ENCODE peak calls at places on chromosomes 2 and 18, in five cellular contexts. One of them, this sample, is unnamed.

GRCh38 chr2:168699834-168700417 is 102.5 kb upstream of the NOSTRIN start:
- DNase-seq in lung: peak; percentile 69
- DNase-seq in neural progenitor cell: no peak
- DNase-seq in fibroblast of lung: peak; percentile 67
- DNase-seq in CD8-positive, alpha-beta memory T cell: no peak
- DNase-seq in this sample: peak; percentile 25

GRCh38 chr2:61356261-61356957 is 114.5 kb downstream of the USP34 start:
- DNase-seq in CD8-positive, alpha-beta memory T cell: no peak
- DNase-seq in lung: peak; percentile 52
- DNase-seq in neural progenitor cell: no peak
- DNase-seq in fibroblast of lung: peak; percentile 15
- DNase-seq in this sample: no peak

GRCh38 chr2:136932700-136933099 is 167.4 kb downstream of the THSD7B start:
- DNase-seq in lung: no peak
- DNase-seq in fibroblast of lung: peak; percentile 2
- DNase-seq in CD8-positive, alpha-beta memory T cell: no peak
- DNase-seq in neural progenitor cell: peak; percentile 67
- DNase-seq in this sample: no peak

GRCh38 chr2:10307561-10308156 is 5.0 kb downstream of the HPCAL1 start:
- DNase-seq in CD8-positive, alpha-beta memory T cell: no peak
- DNase-seq in neural progenitor cell: no peak
- DNase-seq in lung: no peak
- DNase-seq in fibroblast of lung: peak; percentile 42
- DNase-seq in this sample: no peak

GRCh38 chr18:35085450-35086032 is 44.3 kb downstream of the MAPRE2 start:
- DNase-seq in lung: no peak
- DNase-seq in neural progenitor cell: no peak
- DNase-seq in CD8-positive, alpha-beta memory T cell: no peak
- DNase-seq in fibroblast of lung: no peak
- DNase-seq in this sample: no peak

GRCh38 chr2:171566099-171566498 is 43.8 kb downstream of the CYBRD1 start:
- DNase-seq in lung: no peak
- DNase-seq in CD8-positive, alpha-beta memory T cell: no peak
- DNase-seq in fibroblast of lung: peak; percentile 14
- DNase-seq in neural progenitor cell: no peak
- DNase-seq in this sample: no peak

GRCh38 chr2:199684168-199684567 is 166.8 kb downstream of the FTCDNL1 start:
- DNase-seq in neural progenitor cell: no peak
- DNase-seq in fibroblast of lung: no peak
- DNase-seq in CD8-positive, alpha-beta memory T cell: no peak
- DNase-seq in lung: no peak
- DNase-seq in this sample: no peak

GRCh38 chr2:240823449-240824336 is 3.7 kb upstream of the KIF1A start:
- DNase-seq in neural progenitor cell: no peak
- DNase-seq in fibroblast of lung: no peak
- DNase-seq in lung: no peak
- DNase-seq in CD8-positive, alpha-beta memory T cell: no peak
- DNase-seq in this sample: no peak

GRCh38 chr2:193584001-193584400 is 1389.3 kb upstream of the TMEFF2 start:
- DNase-seq in fibroblast of lung: peak; percentile 14
- DNase-seq in CD8-positive, alpha-beta memory T cell: no peak
- DNase-seq in lung: no peak
- DNase-seq in neural progenitor cell: peak; percentile 65
- DNase-seq in this sample: no peak

GRCh38 chr2:101619191-101619591 is 78.3 kb upstream of the MAP4K4 start:
- DNase-seq in neural progenitor cell: no peak
- DNase-seq in lung: peak; percentile 49
- DNase-seq in fibroblast of lung: peak; percentile 19
- DNase-seq in CD8-positive, alpha-beta memory T cell: no peak
- DNase-seq in this sample: no peak

GRCh38 chr2:143333847-143334246 is 204.6 kb downstream of the ARHGAP15 start:
- DNase-seq in fibroblast of lung: no peak
- DNase-seq in neural progenitor cell: no peak
- DNase-seq in CD8-positive, alpha-beta memory T cell: no peak
- DNase-seq in lung: no peak
- DNase-seq in this sample: no peak

GRCh38 chr2:217795706-217796465 is 206.9 kb downstream of the TNS1 start:
- DNase-seq in fibroblast of lung: peak; percentile 43
- DNase-seq in neural progenitor cell: no peak
- DNase-seq in CD8-positive, alpha-beta memory T cell: no peak
- DNase-seq in lung: peak; percentile 28
- DNase-seq in this sample: no peak

GRCh38 chr2:240557101-240557751 is 562 bp downstream of the ANKMY1 start:
- DNase-seq in fibroblast of lung: no peak
- DNase-seq in lung: no peak
- DNase-seq in neural progenitor cell: peak; percentile 7
- DNase-seq in CD8-positive, alpha-beta memory T cell: no peak
- DNase-seq in this sample: peak; percentile 3

GRCh38 chr18:9221040-9221439 is 84.5 kb downstream of the ANKRD12 start:
- DNase-seq in fibroblast of lung: no peak
- DNase-seq in CD8-positive, alpha-beta memory T cell: no peak
- DNase-seq in neural progenitor cell: no peak
- DNase-seq in lung: no peak
- DNase-seq in this sample: no peak

GRCh38 chr2:8268172-8268783 is 413.6 kb upstream of the ID2 start:
- DNase-seq in CD8-positive, alpha-beta memory T cell: no peak
- DNase-seq in neural progenitor cell: no peak
- DNase-seq in lung: no peak
- DNase-seq in fibroblast of lung: peak; percentile 57
- DNase-seq in this sample: no peak

GRCh38 chr2:130963058-130963848 is 126.5 kb downstream of the ARHGEF4 start:
- DNase-seq in neural progenitor cell: peak; percentile 68
- DNase-seq in fibroblast of lung: no peak
- DNase-seq in lung: no peak
- DNase-seq in CD8-positive, alpha-beta memory T cell: no peak
- DNase-seq in this sample: no peak

GRCh38 chr2:174682578-174683391 is 81.5 kb downstream of the CHRNA1 start:
- DNase-seq in lung: peak; percentile 50
- DNase-seq in CD8-positive, alpha-beta memory T cell: peak; percentile 54
- DNase-seq in neural progenitor cell: peak; percentile 84
- DNase-seq in fibroblast of lung: peak; percentile 63
- DNase-seq in this sample: peak; percentile 51

GRCh38 chr18:48159816-48160215 is 229.4 kb upstream of the SMAD2 start:
- DNase-seq in CD8-positive, alpha-beta memory T cell: no peak
- DNase-seq in fibroblast of lung: no peak
- DNase-seq in neural progenitor cell: no peak
- DNase-seq in lung: no peak
- DNase-seq in this sample: no peak

GRCh38 chr18:62751341-62751821 is 36.0 kb downstream of the PHLPP1 start:
- DNase-seq in lung: no peak
- DNase-seq in CD8-positive, alpha-beta memory T cell: no peak
- DNase-seq in fibroblast of lung: peak; percentile 73
- DNase-seq in neural progenitor cell: peak; percentile 90
- DNase-seq in this sample: no peak

GRCh38 chr2:240182966-240183365 is 42.5 kb upstream of the OTOS start:
- DNase-seq in CD8-positive, alpha-beta memory T cell: no peak
- DNase-seq in lung: no peak
- DNase-seq in neural progenitor cell: no peak
- DNase-seq in fibroblast of lung: no peak
- DNase-seq in this sample: no peak

GRCh38 chr2:46674451-46674850 is 195.1 kb downstream of the TMEM247 start:
- DNase-seq in fibroblast of lung: no peak
- DNase-seq in neural progenitor cell: no peak
- DNase-seq in lung: no peak
- DNase-seq in CD8-positive, alpha-beta memory T cell: no peak
- DNase-seq in this sample: no peak

GRCh38 chr18:286515-287310 is 18.9 kb upstream of the THOC1 start:
- DNase-seq in neural progenitor cell: peak; percentile 24
- DNase-seq in CD8-positive, alpha-beta memory T cell: no peak
- DNase-seq in lung: no peak
- DNase-seq in fibroblast of lung: peak; percentile 26
- DNase-seq in this sample: no peak

GRCh38 chr18:25587545-25587944 is 235.6 kb upstream of the ZNF521 start:
- DNase-seq in lung: no peak
- DNase-seq in CD8-positive, alpha-beta memory T cell: no peak
- DNase-seq in neural progenitor cell: no peak
- DNase-seq in fibroblast of lung: no peak
- DNase-seq in this sample: no peak

GRCh38 chr18:44819944-44820510 is 139.3 kb downstream of the SETBP1 start:
- DNase-seq in fibroblast of lung: no peak
- DNase-seq in neural progenitor cell: no peak
- DNase-seq in CD8-positive, alpha-beta memory T cell: no peak
- DNase-seq in lung: no peak
- DNase-seq in this sample: no peak

GRCh38 chr2:20349457-20350034 is 1.1 kb downstream of the PUM2 start:
- DNase-seq in neural progenitor cell: no peak
- DNase-seq in fibroblast of lung: no peak
- DNase-seq in CD8-positive, alpha-beta memory T cell: no peak
- DNase-seq in lung: no peak
- DNase-seq in this sample: no peak

GRCh38 chr2:181774601-181775179 is 94.4 kb upstream of the NEUROD1 start:
- DNase-seq in CD8-positive, alpha-beta memory T cell: no peak
- DNase-seq in fibroblast of lung: peak; percentile 46
- DNase-seq in lung: no peak
- DNase-seq in neural progenitor cell: no peak
- DNase-seq in this sample: no peak

GRCh38 chr2:202521470-202521869 is 113.3 kb upstream of the FAM117B start:
- DNase-seq in lung: no peak
- DNase-seq in CD8-positive, alpha-beta memory T cell: no peak
- DNase-seq in neural progenitor cell: no peak
- DNase-seq in fibroblast of lung: no peak
- DNase-seq in this sample: no peak

GRCh38 chr2:168801961-168802824 is at the start of gene NOSTRIN:
- DNase-seq in fibroblast of lung: peak; percentile 78
- DNase-seq in CD8-positive, alpha-beta memory T cell: no peak
- DNase-seq in lung: peak; percentile 55
- DNase-seq in neural progenitor cell: no peak
- DNase-seq in this sample: peak; percentile 17

GRCh38 chr2:40487592-40487991 is 35.7 kb upstream of the SLC8A1 start:
- DNase-seq in neural progenitor cell: no peak
- DNase-seq in lung: no peak
- DNase-seq in CD8-positive, alpha-beta memory T cell: no peak
- DNase-seq in fibroblast of lung: peak; percentile 93
- DNase-seq in this sample: no peak

GRCh38 chr2:224248944-224249371 is 152.9 kb downstream of the FAM124B start:
- DNase-seq in lung: no peak
- DNase-seq in fibroblast of lung: peak; percentile 28
- DNase-seq in CD8-positive, alpha-beta memory T cell: no peak
- DNase-seq in neural progenitor cell: no peak
- DNase-seq in this sample: no peak

GRCh38 chr2:204447722-204448121 is 97.6 kb upstream of the PARD3B start:
- DNase-seq in neural progenitor cell: no peak
- DNase-seq in lung: no peak
- DNase-seq in CD8-positive, alpha-beta memory T cell: no peak
- DNase-seq in fibroblast of lung: no peak
- DNase-seq in this sample: no peak

GRCh38 chr2:121825003-121825950 is 69.8 kb downstream of the TSN start:
- DNase-seq in lung: no peak
- DNase-seq in fibroblast of lung: no peak
- DNase-seq in CD8-positive, alpha-beta memory T cell: no peak
- DNase-seq in neural progenitor cell: no peak
- DNase-seq in this sample: no peak

GRCh38 chr2:101467306-101467705 is 7.6 kb downstream of the RFX8 start:
- DNase-seq in lung: no peak
- DNase-seq in fibroblast of lung: peak; percentile 40
- DNase-seq in CD8-positive, alpha-beta memory T cell: no peak
- DNase-seq in neural progenitor cell: peak; percentile 77
- DNase-seq in this sample: no peak

GRCh38 chr18:45777393-45777792 is 48.1 kb upstream of the SIGLEC15 start:
- DNase-seq in fibroblast of lung: peak; percentile 96
- DNase-seq in neural progenitor cell: no peak
- DNase-seq in lung: no peak
- DNase-seq in CD8-positive, alpha-beta memory T cell: no peak
- DNase-seq in this sample: no peak

GRCh38 chr2:124805060-124805459 is 780.0 kb downstream of the CNTNAP5 start:
- DNase-seq in lung: no peak
- DNase-seq in fibroblast of lung: no peak
- DNase-seq in CD8-positive, alpha-beta memory T cell: no peak
- DNase-seq in neural progenitor cell: no peak
- DNase-seq in this sample: no peak

GRCh38 chr2:42995752-42996422 is 203.5 kb upstream of the HAAO start:
- DNase-seq in fibroblast of lung: no peak
- DNase-seq in CD8-positive, alpha-beta memory T cell: no peak
- DNase-seq in lung: no peak
- DNase-seq in neural progenitor cell: no peak
- DNase-seq in this sample: no peak

DNA sequence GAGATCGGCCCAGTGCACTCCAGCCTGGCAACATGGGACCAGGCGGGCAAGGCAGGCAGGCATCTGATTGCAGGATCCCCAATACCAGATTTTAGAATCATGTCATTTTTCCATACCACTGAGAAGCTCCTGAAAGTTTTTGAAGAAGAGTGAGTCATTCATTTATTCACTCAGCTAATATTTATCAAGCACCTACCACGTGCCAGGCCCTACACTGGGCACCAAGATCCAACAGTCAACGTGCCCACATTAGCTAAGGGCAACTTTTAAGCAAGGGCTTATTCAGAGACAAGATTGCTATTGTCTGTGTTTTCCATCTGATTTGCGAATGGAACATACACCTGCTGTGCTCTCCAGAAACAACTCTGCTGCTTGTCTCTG is 126.8 kb upstream of the LGALSL start:
- DNase-seq in neural progenitor cell: no peak
- DNase-seq in CD8-positive, alpha-beta memory T cell: no peak
- DNase-seq in lung: no peak
- DNase-seq in fibroblast of lung: no peak
- DNase-seq in this sample: no peak
- H3K4me3 ChIP-seq in neural progenitor cell: no peak overlapping the region
- H3K4me3 ChIP-seq in CD8-positive, alpha-beta memory T cell: peak overlapping the region; percentile 35
- H3K4me3 ChIP-seq in lung: no peak overlapping the region
- H3K4me3 ChIP-seq in fibroblast of lung: no peak overlapping the region
- H3K4me3 ChIP-seq in this sample: no peak overlapping the region

GRCh38 chr2:176493909-176494308 is 224.7 kb downstream of the MTX2 start:
- DNase-seq in lung: no peak
- DNase-seq in CD8-positive, alpha-beta memory T cell: no peak
- DNase-seq in neural progenitor cell: no peak
- DNase-seq in fibroblast of lung: no peak
- DNase-seq in this sample: no peak
- H3K4me1 ChIP-seq in lung: peaks cover 1% of the 10 kb centered on the region
- H3K4me1 ChIP-seq in CD8-positive, alpha-beta memory T cell: no peaks in the 10 kb centered on the region
- H3K4me1 ChIP-seq in neural progenitor cell: peaks cover 18% of the 10 kb centered on the region
- H3K4me1 ChIP-seq in fibroblast of lung: no peaks in the 10 kb centered on the region
- H3K4me1 ChIP-seq in this sample: no peaks in the 10 kb centered on the region

GRCh38 chr2:70094171-70094977 is 7.1 kb downstream of the PCBP1 start:
- DNase-seq in neural progenitor cell: no peak
- DNase-seq in CD8-positive, alpha-beta memory T cell: no peak
- DNase-seq in lung: no peak
- DNase-seq in fibroblast of lung: peak; percentile 28
- DNase-seq in this sample: no peak
- H3K27ac ChIP-seq in neural progenitor cell: no peak overlapping the region
- H3K27ac ChIP-seq in CD8-positive, alpha-beta memory T cell: peak overlapping the region; percentile 36
- H3K27ac ChIP-seq in lung: peak overlapping the region; percentile 76
- H3K27ac ChIP-seq in fibroblast of lung: peak overlapping the region; percentile 72
- H3K27ac ChIP-seq in this sample: peak overlapping the region; percentile 84

GRCh38 chr2:238295144-238296112 is 7.0 kb upstream of the PER2 start:
- DNase-seq in neural progenitor cell: no peak
- DNase-seq in lung: no peak
- DNase-seq in CD8-positive, alpha-beta memory T cell: no peak
- DNase-seq in fibroblast of lung: no peak
- DNase-seq in this sample: no peak
- H3K4me3 ChIP-seq in neural progenitor cell: no peak overlapping the region
- H3K4me3 ChIP-seq in lung: no peak overlapping the region
- H3K4me3 ChIP-seq in CD8-positive, alpha-beta memory T cell: no peak overlapping the region
- H3K4me3 ChIP-seq in fibroblast of lung: no peak overlapping the region
- H3K4me3 ChIP-seq in this sample: no peak overlapping the region

GRCh38 chr2:180146114-180146513 is 139.0 kb upstream of the CWC22 start:
- DNase-seq in fibroblast of lung: no peak
- DNase-seq in neural progenitor cell: no peak
- DNase-seq in CD8-positive, alpha-beta memory T cell: no peak
- DNase-seq in lung: no peak
- DNase-seq in this sample: no peak
- H3K4me1 ChIP-seq in fibroblast of lung: no peaks in the 10 kb centered on the region
- H3K4me1 ChIP-seq in neural progenitor cell: peaks cover 4% of the 10 kb centered on the region
- H3K4me1 ChIP-seq in CD8-positive, alpha-beta memory T cell: no peaks in the 10 kb centered on the region
- H3K4me1 ChIP-seq in lung: no peaks in the 10 kb centered on the region
- H3K4me1 ChIP-seq in this sample: no peaks in the 10 kb centered on the region

GRCh38 chr2:151655663-151656398 is 78.4 kb downstream of the NEB start:
- DNase-seq in lung: no peak
- DNase-seq in neural progenitor cell: no peak
- DNase-seq in CD8-positive, alpha-beta memory T cell: no peak
- DNase-seq in fibroblast of lung: no peak
- DNase-seq in this sample: no peak
- H3K27ac ChIP-seq in lung: no peak overlapping the region
- H3K27ac ChIP-seq in neural progenitor cell: no peak overlapping the region
- H3K27ac ChIP-seq in CD8-positive, alpha-beta memory T cell: no peak overlapping the region
- H3K27ac ChIP-seq in fibroblast of lung: no peak overlapping the region
- H3K27ac ChIP-seq in this sample: no peak overlapping the region

This sample was measured in prostate gland.